ENCODE peak calls at places on chromosomes 16 and 17, in five cellular contexts. B is effector memory CD4-positive, alpha-beta T cell; L is lower lobe of right lung; D is body of pancreas; T is lung. Z is an unnamed sample.

GRCh38 chr17:32111141-32111771 is 31.0 kb upstream of the RHOT1 start:
- DNase-seq in B (no peak), D (peak; percentile 40), T (peak; percentile 36), L (no peak), Z (peak; percentile 62)

GRCh38 chr16:30740364-30741251 is 7.6 kb upstream of the PHKG2 start:
- DNase-seq in L (peak; percentile 91), B (no peak), T (peak; percentile 93), D (peak; percentile 96), Z (peak; percentile 91)

GRCh38 chr16:6947291-6947690 is 385.4 kb upstream of the RBFOX1 start:
- DNase-seq in B (no peak), D (no peak), L (no peak), T (no peak), Z (no peak)

GRCh38 chr16:10961231-10961630 is 16.9 kb downstream of the CLEC16A start:
- DNase-seq in D (no peak), B (no peak), L (no peak), T (no peak), Z (peak; percentile 59)

GRCh38 chr17:35890774-35891155 is 10.6 kb upstream of the CCL5 start:
- DNase-seq in T (peak; percentile 29), B (peak; percentile 37), L (no peak), D (peak; percentile 28), Z (peak; percentile 62)

GRCh38 chr17:66661411-66661843 is 173.5 kb upstream of the CACNG5 start:
- DNase-seq in L (no peak), D (no peak), T (no peak), B (no peak), Z (no peak)

GRCh38 chr17:72430611-72431432 is 310.0 kb downstream of the SOX9 start:
- DNase-seq in T (no peak), D (no peak), L (no peak), B (no peak), Z (no peak)

GRCh38 chr17:74430706-74431567 is 951 bp upstream of the GPRC5C start:
- DNase-seq in T (peak; percentile 86), L (peak; percentile 90), B (no peak), D (peak; percentile 96), Z (peak; percentile 86)

GRCh38 chr16:67814567-67814966 is 7.9 kb downstream of the TSNAXIP1 start:
- DNase-seq in B (no peak), D (no peak), T (no peak), L (no peak), Z (no peak)

GRCh38 chr16:5642470-5642869 is 544.9 kb upstream of the EEF2KMT start:
- DNase-seq in B (no peak), D (no peak), T (peak; percentile 30), L (no peak), Z (no peak)

GRCh38 chr17:1239210-1239609 is 31.0 kb upstream of the BHLHA9 start:
- DNase-seq in B (no peak), T (no peak), L (no peak), D (no peak), Z (no peak)

GRCh38 chr16:88870608-88871348 is 4.3 kb upstream of the PABPN1L start:
- DNase-seq in B (no peak), T (no peak), L (no peak), D (no peak), Z (peak; percentile 80)

GRCh38 chr17:60971515-60972369 is 294.1 kb downstream of the BCAS3 start:
- DNase-seq in T (no peak), L (no peak), D (peak; percentile 28), B (peak; percentile 9), Z (no peak)

GRCh38 chr17:48529191-48529979 is 1.4 kb downstream of the HOXB1 start:
- DNase-seq in L (no peak), D (no peak), B (no peak), T (no peak), Z (no peak)

GRCh38 chr17:67347826-67348225 is 18.6 kb downstream of the PSMD12 start:
- DNase-seq in B (no peak), D (no peak), T (no peak), L (no peak), Z (no peak)

GRCh38 chr17:77619851-77620250 is 338.7 kb upstream of the TNRC6C start:
- DNase-seq in T (no peak), L (no peak), D (no peak), B (no peak), Z (no peak)

GRCh38 chr17:19311421-19312215 is 50.9 kb downstream of the B9D1 start:
- DNase-seq in L (peak; percentile 37), B (no peak), D (no peak), T (no peak), Z (no peak)

GRCh38 chr16:14963281-14964173 is 11.3 kb upstream of the PDXDC1 start:
- DNase-seq in T (no peak), L (no peak), D (no peak), B (no peak), Z (no peak)

GRCh38 chr17:67531291-67531690 is 154.2 kb downstream of the PITPNC1 start:
- DNase-seq in T (no peak), D (peak; percentile 38), L (no peak), B (no peak), Z (peak; percentile 75)

GRCh38 chr16:55009581-55009980 is 78.9 kb downstream of the IRX5 start:
- DNase-seq in D (no peak), B (no peak), T (no peak), L (no peak), Z (no peak)

GRCh38 chr16:8851761-8852403 is 16.9 kb downstream of the CARHSP1 start:
- DNase-seq in B (no peak), L (no peak), T (no peak), D (no peak), Z (no peak)

GRCh38 chr16:79605999-79606398 is 5.5 kb upstream of the MAF start:
- DNase-seq in D (no peak), B (no peak), T (no peak), L (no peak), Z (no peak)

GRCh38 chr17:55264640-55265298 is at the start of gene HLF:
- DNase-seq in B (peak; percentile 68), L (peak; percentile 74), T (peak; percentile 67), D (peak; percentile 85), Z (peak; percentile 94)

GRCh38 chr16:51592013-51592501 is 441.0 kb upstream of the SALL1 start:
- DNase-seq in T (no peak), B (no peak), L (no peak), D (peak; percentile 13), Z (no peak)

GRCh38 chr16:85301171-85301690 is 189.0 kb upstream of the CIBAR2 start:
- DNase-seq in L (no peak), D (peak; percentile 87), T (no peak), B (no peak), Z (no peak)

GRCh38 chr16:85300451-85300968 is 188.2 kb upstream of the CIBAR2 start:
- DNase-seq in D (no peak), L (no peak), B (no peak), T (no peak), Z (no peak)

GRCh38 chr16:85303354-85303883 is 191.1 kb upstream of the CIBAR2 start:
- DNase-seq in L (peak; percentile 79), T (peak; percentile 62), D (peak; percentile 78), B (peak; percentile 41), Z (peak; percentile 70)

GRCh38 chr16:85302848-85303353 is 190.6 kb upstream of the CIBAR2 start:
- DNase-seq in L (no peak), B (no peak), T (no peak), D (no peak), Z (no peak)

DNA sequence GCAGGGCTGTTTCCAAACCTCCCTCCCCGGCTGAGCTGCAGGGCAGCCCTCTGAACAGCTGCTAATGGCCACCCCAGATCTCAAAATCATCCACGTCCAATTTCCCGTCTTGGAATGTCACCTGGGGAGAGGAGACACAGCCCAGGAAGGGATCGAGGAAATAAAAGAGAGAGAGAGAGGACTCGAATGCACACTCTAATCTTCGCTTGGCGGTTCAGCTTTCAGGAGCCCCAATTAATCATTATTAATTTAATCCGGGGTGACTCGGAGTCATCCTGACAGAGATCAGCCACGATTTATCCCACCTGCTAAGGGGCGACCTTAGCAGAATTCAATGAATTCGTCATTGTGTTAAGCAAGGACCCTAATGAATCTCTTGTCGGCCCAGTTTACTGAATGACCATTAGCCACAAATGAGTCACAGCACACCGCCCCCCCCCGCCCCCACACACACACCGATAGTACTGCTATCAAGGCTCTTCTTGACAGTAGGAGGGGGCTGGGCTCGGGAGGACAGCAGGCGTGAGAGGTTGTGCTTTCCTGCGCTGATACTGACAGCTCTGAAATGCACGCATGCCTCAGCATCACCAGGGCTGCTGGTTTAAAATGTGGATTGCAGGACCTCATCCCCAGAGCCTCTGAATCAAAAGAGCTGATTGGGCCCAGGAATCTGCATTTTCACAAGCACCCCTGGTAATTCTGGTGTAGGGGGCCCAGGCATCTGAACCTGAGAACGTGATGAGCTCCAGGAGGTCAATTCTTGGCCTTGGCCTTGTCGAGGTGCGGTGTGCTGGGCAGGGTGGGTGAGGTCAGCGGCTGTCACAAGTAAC is 190.0 kb upstream of the CIBAR2 start:
- DNase-seq in T (no peak), B (no peak), L (no peak), D (peak; percentile 60), Z (no peak)
- H3K27ac ChIP-seq in T (no peak overlapping the region), B (no peak overlapping the region), L (no peak overlapping the region), D (peak overlapping the region; percentile 66), Z (no peak overlapping the region)

GRCh38 chr16:426906-427249 is 1.4 kb downstream of the RAB11FIP3 start:
- DNase-seq in D (no peak), L (no peak), B (no peak), T (peak; percentile 29), Z (peak; percentile 69)
- H3K4me3 ChIP-seq in D (peak overlapping the region; percentile 41), L (peak overlapping the region; percentile 78), B (peak overlapping the region; percentile 66), T (peak overlapping the region; percentile 73), Z (peak overlapping the region; percentile 97)

DNA sequence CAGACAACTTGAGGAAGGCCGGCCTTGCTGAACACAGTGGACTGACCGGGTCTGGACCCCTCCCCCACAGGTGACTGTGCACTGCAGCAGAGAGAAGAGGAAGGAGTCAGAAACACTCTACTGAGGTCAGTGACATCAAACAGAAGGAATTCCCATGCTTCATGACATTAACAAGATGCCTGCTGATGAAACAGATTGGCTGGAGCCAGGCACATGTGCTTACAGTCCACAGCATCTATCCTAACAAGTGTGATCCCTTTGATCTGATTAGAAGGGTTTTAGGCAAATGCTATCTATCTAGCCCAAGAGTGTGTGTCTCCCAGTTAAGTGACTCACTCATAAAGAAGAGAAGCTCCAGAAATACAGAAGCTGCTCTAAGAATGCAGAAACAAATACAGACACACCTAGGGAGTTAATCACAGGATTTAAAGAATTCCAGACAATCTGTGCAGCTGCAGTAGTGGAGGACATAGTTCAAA is 90.2 kb downstream of the SYCE1L start:
- DNase-seq in D (no peak), L (no peak), B (no peak), T (no peak), Z (no peak)
- H3K27ac ChIP-seq in D (no peak overlapping the region), L (no peak overlapping the region), B (no peak overlapping the region), T (no peak overlapping the region), Z (no peak overlapping the region)

GRCh38 chr17:27634026-27634335 is 3.0 kb downstream of the LGALS9 start:
- DNase-seq in L (no peak), B (no peak), T (no peak), D (no peak), Z (no peak)

GRCh38 chr17:27631897-27632725 is 1.1 kb downstream of the LGALS9 start:
- DNase-seq in B (no peak), D (no peak), T (no peak), L (peak; percentile 36), Z (peak; percentile 55)

GRCh38 chr17:27630607-27631408 is at the start of gene LGALS9:
- DNase-seq in D (peak; percentile 37), L (no peak), T (peak; percentile 41), B (peak; percentile 6), Z (peak; percentile 69)

GRCh38 chr17:27633312-27634025 is 2.5 kb downstream of the LGALS9 start:
- DNase-seq in T (no peak), B (no peak), L (peak; percentile 46), D (peak; percentile 41), Z (peak; percentile 75)

DNA sequence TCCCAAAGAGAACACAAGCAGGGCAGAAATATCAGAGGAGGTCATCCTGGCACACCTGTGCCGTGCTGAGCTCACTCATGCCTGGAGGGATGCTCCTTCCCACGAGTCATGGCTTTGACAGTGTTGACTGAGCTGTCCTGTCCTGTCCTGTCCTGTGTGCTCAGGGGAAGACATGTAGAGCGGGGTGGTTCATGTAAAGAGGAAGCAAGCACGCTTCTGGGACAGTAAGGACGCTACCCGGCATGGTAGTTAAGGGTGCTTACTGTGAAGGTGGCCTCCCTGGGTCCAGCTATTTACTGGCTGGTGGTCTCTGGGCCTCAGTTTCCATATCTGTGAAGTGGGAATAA is 394 bp downstream of the LGALS9 start:
- DNase-seq in T (no peak), D (no peak), B (no peak), L (no peak), Z (no peak)
- H3K4me3 ChIP-seq in T (no peak overlapping the region), D (no peak overlapping the region), B (peak overlapping the region; percentile 95), L (peak overlapping the region; percentile 54), Z (peak overlapping the region; percentile 51)

Z was measured in right cardiac atrium.